ENCODE peak calls at places on chromosomes 5 and 9, in six cellular contexts. P is A673; F is hepatic stellate cell; D is CD8-positive, alpha-beta T cell; E is adipocyte; H is stimulated activated naive CD8-positive, alpha-beta T cell treated with anti-CD3 and anti-CD28 coated beads, Interleukin-15, amount 100 ng/mL, for 72 hours. O is an unnamed sample.

GRCh38 chr5:147763791-147764525 is 18.6 kb downstream of the JAKMIP2 start:
- DNase-seq in P (peak; percentile 42), F (no peak), D (no peak), E (peak; percentile 41), H (no peak), O (no peak)

GRCh38 chr9:127177221-127177620 is 54.8 kb upstream of the ANGPTL2 start:
- DNase-seq in P (no peak), F (no peak), D (no peak), E (no peak), H (no peak), O (no peak)

GRCh38 chr5:136192526-136193395 is at the start of gene SMIM32:
- DNase-seq in P (peak; percentile 43), F (peak; percentile 34), D (no peak), E (peak; percentile 33), H (no peak), O (no peak)

GRCh38 chr9:134783699-134784039 is 96.9 kb upstream of the FCN2 start:
- DNase-seq in P (no peak), F (no peak), D (no peak), E (peak; percentile 48), H (no peak), O (no peak)

GRCh38 chr9:841371-842209 is at the start of gene DMRT1:
- DNase-seq in P (no peak), F (no peak), D (no peak), E (no peak), H (no peak), O (no peak)

GRCh38 chr9:77523891-77524290 is 124.2 kb downstream of the GNA14 start:
- DNase-seq in P (no peak), F (no peak), D (no peak), E (no peak), H (no peak), O (no peak)

GRCh38 chr9:113993838-113994540 is 84.1 kb downstream of the AMBP start:
- DNase-seq in P (peak; percentile 74), F (no peak), D (no peak), E (no peak), H (peak; percentile 19), O (no peak)

GRCh38 chr9:70438341-70438924 is 24.0 kb upstream of the KLF9 start:
- DNase-seq in P (peak; percentile 52), F (no peak), D (no peak), E (peak; percentile 49), H (no peak), O (peak; percentile 33)

GRCh38 chr9:118290116-118290515 is 585.9 kb downstream of the TLR4 start:
- DNase-seq in P (no peak), F (no peak), D (no peak), E (no peak), H (no peak), O (no peak)

GRCh38 chr5:120073722-120074121 is 390.4 kb upstream of the PRR16 start:
- DNase-seq in P (no peak), F (no peak), D (no peak), E (no peak), H (no peak), O (no peak)

GRCh38 chr9:32423371-32423770 is 38.9 kb downstream of the ACO1 start:
- DNase-seq in P (no peak), F (peak; percentile 34), D (no peak), E (peak; percentile 45), H (no peak), O (no peak)

GRCh38 chr9:76905984-76906861 is at the start of gene PRUNE2:
- DNase-seq in P (peak; percentile 82), F (peak; percentile 59), D (no peak), E (peak; percentile 94), H (peak; percentile 28), O (peak; percentile 1)

GRCh38 chr5:35151151-35151920 is 79.0 kb downstream of the PRLR start:
- DNase-seq in P (no peak), F (no peak), D (no peak), E (no peak), H (no peak), O (no peak)

GRCh38 chr5:169006878-169007790 is 293.8 kb downstream of the SLIT3 start:
- DNase-seq in P (no peak), F (no peak), D (no peak), E (no peak), H (no peak), O (no peak)

GRCh38 chr9:5620494-5620893 is 8.4 kb upstream of the RIC1 start:
- DNase-seq in P (no peak), F (no peak), D (no peak), E (no peak), H (no peak), O (no peak)

GRCh38 chr9:134899818-134900325 is 17.8 kb downstream of the FCN1 start:
- DNase-seq in P (no peak), F (no peak), D (no peak), E (no peak), H (no peak), O (no peak)

GRCh38 chr5:77374686-77375085 is 117.4 kb downstream of the WDR41 start:
- DNase-seq in P (no peak), F (no peak), D (no peak), E (no peak), H (no peak), O (no peak)

GRCh38 chr5:92841604-92842155 is 739.3 kb downstream of the NR2F1-AS1 start:
- DNase-seq in P (no peak), F (no peak), D (no peak), E (no peak), H (no peak), O (no peak)

GRCh38 chr9:135916998-135917397 is 9.7 kb upstream of the CAMSAP1 start:
- DNase-seq in P (no peak), F (no peak), D (no peak), E (no peak), H (no peak), O (no peak)

GRCh38 chr5:194603-195209 is 3.4 kb downstream of the LRRC14B start:
- DNase-seq in P (no peak), F (no peak), D (no peak), E (no peak), H (no peak), O (no peak)

GRCh38 chr9:76292246-76292645 is 102.0 kb downstream of the RFK start:
- DNase-seq in P (peak; percentile 5), F (no peak), D (no peak), E (no peak), H (no peak), O (no peak)

GRCh38 chr9:132546148-132547051 is 36.0 kb upstream of the BARHL1 start:
- DNase-seq in P (peak; percentile 66), F (no peak), D (no peak), E (peak; percentile 15), H (no peak), O (no peak)